ENCODE peak calls at places on chromosomes 7 and 10, in seven cellular contexts. P is NT2/D1, N is GM23248, R is aorta, W is neuronal stem cell, E is H1, T is right lobe of liver. U is an unnamed sample.
A peak's percentile ranks its signal among the peaks of the same experiment; 100 is the strongest.

GRCh38 chr10:3825244-3825643 is 40.2 kb upstream of the KLF6 start:
- DNase-seq in R (no peak), N (peak; percentile 93), T (no peak), E (no peak), P (no peak), W (no peak), U (peak; percentile 68)

GRCh38 chr7:131231381-131232220 is 96.1 kb upstream of the MKLN1 start:
- DNase-seq in E (no peak), R (peak; percentile 67), P (no peak), W (no peak), N (peak; percentile 44), T (no peak), U (no peak)

GRCh38 chr7:124724079-124724478 is 41.5 kb downstream of the GPR37 start:
- DNase-seq in T (no peak), R (no peak), W (no peak), N (no peak), P (no peak), E (no peak), U (no peak)

GRCh38 chr10:103745264-103746247 is 109.8 kb downstream of the SH3PXD2A start:
- DNase-seq in E (no peak), T (no peak), R (no peak), P (no peak), W (no peak), N (peak; percentile 59), U (peak; percentile 9)

GRCh38 chr10:129617768-129618167 is 150.7 kb downstream of the MGMT start:
- DNase-seq in W (no peak), T (no peak), P (no peak), E (no peak), N (no peak), R (no peak), U (no peak)

GRCh38 chr10:6053816-6054581 is 8.2 kb downstream of the IL2RA start:
- DNase-seq in T (peak; percentile 91), W (no peak), N (no peak), R (peak; percentile 56), E (no peak), P (no peak), U (no peak)

GRCh38 chr10:5283305-5284158 is 81.2 kb upstream of the UCN3 start:
- DNase-seq in W (peak; percentile 30), T (peak; percentile 70), N (peak; percentile 81), P (peak; percentile 36), E (no peak), R (peak; percentile 79), U (no peak)

GRCh38 chr7:77626515-77627306 is 69.5 kb upstream of the RSBN1L start:
- DNase-seq in E (no peak), R (no peak), P (no peak), N (no peak), W (no peak), T (no peak), U (no peak)

GRCh38 chr7:107725138-107725740 is 18.7 kb upstream of the CBLL1 start:
- DNase-seq in W (peak; percentile 42), E (no peak), N (peak; percentile 63), R (no peak), P (peak; percentile 39), T (no peak), U (peak; percentile 65)

GRCh38 chr10:683448-684071 is 5.9 kb downstream of the DIP2C start:
- DNase-seq in P (no peak), T (no peak), N (peak; percentile 98), W (no peak), R (peak; percentile 72), E (no peak), U (peak; percentile 97)

GRCh38 chr10:105974803-105975456 is 1189.6 kb downstream of the SORCS1 start:
- DNase-seq in W (no peak), E (no peak), N (peak; percentile 54), P (peak; percentile 1), T (peak; percentile 30), R (no peak), U (no peak)

GRCh38 chr10:11793762-11794479 is 29.2 kb upstream of the PROSER2 start:
- DNase-seq in N (peak; percentile 65), W (no peak), T (peak; percentile 75), P (no peak), R (no peak), E (no peak), U (peak; percentile 95)

GRCh38 chr7:135923700-135924261 is 53.4 kb downstream of the MTPN start:
- DNase-seq in N (peak; percentile 98), W (no peak), E (no peak), T (no peak), R (no peak), P (no peak), U (peak; percentile 93)

DNA sequence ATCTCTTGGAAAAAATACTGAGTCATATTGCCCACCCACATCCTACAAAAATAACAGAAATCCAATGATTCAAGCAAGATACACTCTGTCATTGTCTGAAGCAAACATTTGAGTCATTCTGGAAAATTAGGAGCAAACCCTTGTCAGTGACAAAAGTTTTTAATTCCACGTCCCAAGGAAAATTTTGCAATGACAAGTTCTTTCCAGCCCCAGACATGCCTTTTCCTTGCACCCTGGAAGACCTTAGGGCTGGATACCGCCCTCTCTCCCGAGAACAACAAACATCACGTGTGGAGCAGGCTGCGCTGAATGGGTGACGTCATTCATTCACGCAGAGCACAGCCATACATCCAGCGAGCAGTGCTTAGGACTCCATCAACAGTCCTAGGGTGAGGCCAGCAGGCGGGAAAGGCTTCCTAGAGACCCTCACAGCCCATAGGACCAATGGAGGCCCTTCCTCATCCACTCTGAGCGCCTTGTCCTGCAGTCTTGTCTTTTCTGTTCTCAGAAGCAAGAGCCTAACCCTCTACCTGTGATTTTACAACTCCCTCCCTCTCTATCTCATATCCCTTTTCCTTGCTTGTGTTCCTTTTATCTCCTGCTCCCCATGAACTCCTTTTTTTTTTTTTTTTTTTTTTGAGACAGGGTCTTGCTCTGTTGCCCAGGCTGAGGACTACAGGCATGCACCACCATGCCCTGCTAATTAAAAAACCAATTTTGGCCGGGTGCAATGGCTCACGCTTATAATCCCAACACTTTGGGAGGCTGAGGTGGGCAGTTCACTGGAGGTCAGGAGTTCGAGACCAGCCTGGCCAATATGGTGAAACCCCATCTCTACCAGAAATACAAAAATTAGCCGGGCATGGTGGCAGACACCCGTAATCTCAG is 23.6 kb upstream of the KDM7A start:
- DNase-seq in R (peak; percentile 65), N (peak; percentile 91), P (no peak), E (no peak), W (no peak), T (no peak), U (no peak)
- H3K4me3 ChIP-seq in R (no peak overlapping the region), N (peak overlapping the region; percentile 59), P (no peak overlapping the region), E (no peak overlapping the region), W (no peak overlapping the region), T (no peak overlapping the region), U (peak overlapping the region; percentile 34)

GRCh38 chr7:157893535-157894044 is 556.8 kb downstream of the DNAJB6 start:
- DNase-seq in P (no peak), W (no peak), E (no peak), N (no peak), R (no peak), T (no peak), U (peak; percentile 27)
- H3K9me3 ChIP-seq in P (no peaks in the 10 kb centered on the region), W (no peaks in the 10 kb centered on the region), E (peaks cover 3% of the 10 kb centered on the region), N (no peaks in the 10 kb centered on the region), R (no peaks in the 10 kb centered on the region), T (no peaks in the 10 kb centered on the region), U (no peaks in the 10 kb centered on the region)

GRCh38 chr10:48210391-48210790 is 64.1 kb downstream of the FRMPD2 start:
- DNase-seq in P (no peak), T (no peak), N (no peak), W (no peak), E (no peak), R (no peak), U (no peak)

GRCh38 chr10:48207853-48208252 is 66.6 kb downstream of the FRMPD2 start:
- DNase-seq in W (no peak), N (no peak), P (no peak), T (no peak), R (no peak), E (no peak), U (no peak)

GRCh38 chr10:48206470-48207250 is 67.8 kb downstream of the FRMPD2 start:
- DNase-seq in E (no peak), W (no peak), N (no peak), R (no peak), P (no peak), T (no peak), U (no peak)

GRCh38 chr10:48209246-48209645 is 65.2 kb downstream of the FRMPD2 start:
- DNase-seq in P (no peak), R (no peak), W (no peak), T (no peak), N (no peak), E (no peak), U (no peak)

DNA sequence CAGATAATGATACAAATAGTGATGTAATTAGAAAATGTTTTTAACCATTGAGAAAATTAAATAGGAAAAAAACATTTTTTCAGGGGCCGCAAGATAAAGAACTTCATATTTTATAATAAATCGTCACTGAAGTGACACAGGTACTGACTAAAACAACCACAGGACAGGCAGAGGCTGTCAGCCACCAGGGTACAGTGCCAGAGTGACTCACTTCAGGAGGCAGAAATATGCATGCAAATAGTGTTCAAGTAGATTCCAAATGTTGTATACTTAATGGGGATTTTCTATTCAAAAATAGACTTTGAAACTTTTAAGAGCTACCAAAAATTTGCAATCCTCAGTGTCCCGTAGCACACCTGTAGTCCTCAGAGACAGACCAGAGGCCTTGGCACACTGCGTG is 68.6 kb downstream of the FRMPD2 start:
- DNase-seq in N (peak; percentile 14), T (no peak), P (no peak), W (no peak), E (no peak), R (no peak), U (no peak)
- H3K27me3 ChIP-seq in N (peaks cover 65% of the 10 kb centered on the region), T (no peaks in the 10 kb centered on the region), P (no peaks in the 10 kb centered on the region), W (no peaks in the 10 kb centered on the region), E (peaks cover 3% of the 10 kb centered on the region), R (peaks cover 1% of the 10 kb centered on the region), U (peaks cover 6% of the 10 kb centered on the region)

GRCh38 chr10:110409926-110410325 is 87.8 kb upstream of the DUSP5 start:
- DNase-seq in E (no peak), P (no peak), N (peak; percentile 13), R (no peak), W (no peak), T (no peak), U (no peak)

GRCh38 chr10:110408943-110409342 is 88.8 kb upstream of the DUSP5 start:
- DNase-seq in E (no peak), N (no peak), T (no peak), W (no peak), R (no peak), P (no peak), U (no peak)

GRCh38 chr10:110407301-110408170 is 90.2 kb upstream of the DUSP5 start:
- DNase-seq in E (no peak), P (no peak), T (no peak), R (no peak), W (no peak), N (peak; percentile 49), U (no peak)

GRCh38 chr10:110409488-110409887 is 88.2 kb upstream of the DUSP5 start:
- DNase-seq in E (no peak), P (no peak), N (no peak), R (no peak), T (no peak), W (no peak), U (no peak)

DNA sequence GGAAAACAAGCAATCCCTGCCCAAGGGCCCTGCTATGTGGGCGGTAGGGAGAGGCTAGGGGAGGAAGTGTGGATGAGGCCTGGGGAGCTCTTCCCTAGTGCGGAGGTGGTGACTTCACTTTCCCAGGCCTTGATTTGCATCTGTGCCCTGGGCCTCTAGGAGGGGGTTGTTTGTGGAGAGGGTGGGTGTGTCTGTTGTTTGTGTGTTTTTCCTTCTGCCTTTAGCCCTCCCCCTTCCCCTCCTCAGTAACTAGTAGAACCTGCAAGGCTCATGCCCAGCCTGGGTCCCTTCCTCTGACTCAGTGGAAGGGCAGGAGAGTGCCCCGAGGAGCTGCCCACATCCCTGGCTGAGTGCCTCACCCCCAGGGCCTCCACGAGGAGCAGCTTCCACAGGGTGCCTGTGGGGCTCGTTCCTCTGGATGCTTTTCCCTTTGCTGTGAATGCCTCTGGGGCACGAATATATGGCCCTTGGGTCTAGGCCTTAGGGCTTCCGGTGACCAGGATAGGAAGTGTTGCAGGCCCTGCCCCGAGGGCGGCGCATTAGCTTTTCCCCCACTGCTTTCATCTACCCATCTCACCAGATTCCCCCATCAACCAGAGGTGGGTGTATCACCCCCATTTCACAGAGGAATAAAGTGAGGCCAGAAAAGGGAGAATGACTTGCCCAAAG is 89.4 kb upstream of the DUSP5 start:
- DNase-seq in P (peak; percentile 42), W (no peak), E (no peak), R (no peak), N (peak; percentile 63), T (no peak), U (no peak)
- H3K4me3 ChIP-seq in P (no peak overlapping the region), W (no peak overlapping the region), E (no peak overlapping the region), R (no peak overlapping the region), N (no peak overlapping the region), T (no peak overlapping the region), U (no peak overlapping the region)